ENCODE peak calls at places on chromosomes 12 and 14, in five cellular contexts. C, G, W, O and P are unnamed samples.

GRCh38 chr12:107580750-107581529 is 104.7 kb upstream of the PWP1 start:
- DNase-seq in W (no peak), O (no peak), G (no peak), C (no peak), P (no peak)

GRCh38 chr12:97968641-97969171 is 506.1 kb downstream of the RMST start:
- DNase-seq in C (no peak), G (no peak), W (no peak), O (no peak), P (no peak)

GRCh38 chr12:127677537-127678131 is 589.3 kb upstream of the TMEM132C start:
- DNase-seq in O (peak; percentile 68), W (peak; percentile 60), G (no peak), C (peak; percentile 57), P (no peak)

GRCh38 chr12:99282670-99283069 is 364.9 kb upstream of the GARIN6 start:
- DNase-seq in O (no peak), W (no peak), G (no peak), C (peak; percentile 11), P (no peak)

GRCh38 chr14:65849558-65849957 is 437.0 kb downstream of the FUT8 start:
- DNase-seq in O (no peak), W (no peak), G (no peak), C (no peak), P (no peak)

GRCh38 chr14:69854598-69854997 is 24.6 kb upstream of the SMOC1 start:
- DNase-seq in C (no peak), G (no peak), W (no peak), O (no peak), P (no peak)

GRCh38 chr12:123896786-123897185 is 75.8 kb downstream of the CCDC92 start:
- DNase-seq in C (no peak), W (no peak), G (no peak), O (no peak), P (no peak)

GRCh38 chr14:80930836-80931389 is 10.6 kb downstream of the CEP128 start:
- DNase-seq in C (peak; percentile 94), G (no peak), O (no peak), W (no peak), P (peak; percentile 36)

GRCh38 chr12:32151081-32151480 is 44.4 kb downstream of the BICD1 start:
- DNase-seq in G (no peak), C (no peak), O (no peak), W (no peak), P (no peak)

GRCh38 chr14:103960457-103960856 is 18.1 kb upstream of the RD3L start:
- DNase-seq in O (peak; percentile 25), C (no peak), G (no peak), W (no peak), P (no peak)

GRCh38 chr12:103640831-103641230 is 53.8 kb downstream of the STAB2 start:
- DNase-seq in C (no peak), O (no peak), W (no peak), G (no peak), P (no peak)

GRCh38 chr12:127245009-127245408 is 1022.0 kb upstream of the TMEM132C start:
- DNase-seq in O (no peak), G (no peak), C (no peak), W (no peak), P (no peak)

GRCh38 chr12:104044158-104044557 is 5.8 kb downstream of the GLT8D2 start:
- DNase-seq in G (no peak), W (no peak), C (no peak), O (no peak), P (no peak)

GRCh38 chr12:41466762-41467270 is 278.7 kb downstream of the PDZRN4 start:
- DNase-seq in C (no peak), O (no peak), W (no peak), G (no peak), P (no peak)

GRCh38 chr14:101189962-101190560 is 286.5 kb upstream of the RTL1 start:
- DNase-seq in W (peak; percentile 7), G (no peak), C (no peak), O (no peak), P (no peak)

GRCh38 chr12:93743999-93744689 is 67.0 kb downstream of the CRADD start:
- DNase-seq in O (no peak), W (no peak), G (no peak), C (no peak), P (no peak)

GRCh38 chr14:94906991-94907587 is 137.2 kb upstream of the GSC start:
- DNase-seq in G (no peak), W (no peak), C (no peak), O (no peak), P (no peak)

GRCh38 chr14:106417224-106418049 is 891.1 kb downstream of the TMEM121 start:
- DNase-seq in G (no peak), O (peak; percentile 11), C (peak; percentile 82), W (peak; percentile 56), P (peak; percentile 87)

GRCh38 chr14:32694795-32695449 is 243.8 kb upstream of the NPAS3 start:
- DNase-seq in G (no peak), O (no peak), C (no peak), W (no peak), P (no peak)

GRCh38 chr12:133234971-133235370 is 706 bp downstream of the ANHX start:
- DNase-seq in G (no peak), C (no peak), O (no peak), W (no peak), P (no peak)

GRCh38 chr12:97075583-97076268 is 168.7 kb downstream of the NEDD1 start:
- DNase-seq in C (no peak), G (no peak), W (no peak), O (no peak), P (no peak)

GRCh38 chr12:46722737-46723136 is 103.1 kb downstream of the SLC38A4 start:
- DNase-seq in W (no peak), C (no peak), G (no peak), O (no peak), P (no peak)

GRCh38 chr14:101819251-101819990 is 57.9 kb downstream of the PPP2R5C start:
- DNase-seq in C (no peak), G (no peak), O (no peak), W (no peak), P (peak; percentile 73)

GRCh38 chr12:109589240-109589590 is 15.6 kb downstream of the MVK start:
- DNase-seq in O (no peak), W (no peak), G (no peak), C (no peak), P (no peak)

GRCh38 chr12:125025836-125026235 is 32.4 kb downstream of the BRI3BP start:
- DNase-seq in G (no peak), C (no peak), W (no peak), O (no peak), P (no peak)

GRCh38 chr14:72061718-72062117 is 129.5 kb downstream of the RGS6 start:
- DNase-seq in O (no peak), W (no peak), G (no peak), C (no peak), P (no peak)

GRCh38 chr12:57654042-57654441 is 21.0 kb upstream of the B4GALNT1 start:
- DNase-seq in W (no peak), C (no peak), O (no peak), G (no peak), P (no peak)

GRCh38 chr14:58787601-58788000 is 149.8 kb downstream of the DACT1 start:
- DNase-seq in C (no peak), G (no peak), O (no peak), W (no peak), P (no peak)

DNA sequence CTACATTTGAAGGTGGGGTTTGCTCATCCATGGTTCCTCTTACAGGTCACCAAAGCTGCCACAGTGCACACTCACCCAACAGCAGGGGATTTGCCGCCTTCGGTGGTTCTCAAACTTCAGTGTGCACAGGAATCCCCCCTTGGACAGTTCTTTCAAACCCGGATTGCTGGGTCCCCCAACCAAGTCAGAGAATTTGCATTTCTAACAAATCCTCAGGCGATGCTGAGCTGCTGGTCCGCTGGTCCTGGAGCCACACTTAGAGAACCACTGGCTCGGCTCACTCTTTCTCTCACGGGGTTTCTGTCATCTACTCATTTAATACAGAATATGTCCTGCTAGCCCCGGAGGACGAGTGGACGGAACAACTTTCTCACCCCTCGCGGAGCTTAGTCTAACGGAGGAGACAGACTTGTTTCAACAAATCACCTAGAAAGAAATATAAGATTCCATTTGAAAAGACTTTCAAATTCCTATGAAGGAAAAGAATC is 24.1 kb upstream of the ZFP36L1 start:
- DNase-seq in C (no peak), O (no peak), G (no peak), W (no peak), P (no peak)
- H3K4me1 ChIP-seq in C (peaks cover 88% of the 10 kb centered on the region), O (peaks cover 41% of the 10 kb centered on the region), G (peaks cover 36% of the 10 kb centered on the region), W (peaks cover 57% of the 10 kb centered on the region), P (peaks cover 66% of the 10 kb centered on the region)

GRCh38 chr14:76168531-76168930 is 16.8 kb downstream of the GPATCH2L start:
- DNase-seq in W (no peak), G (no peak), C (no peak), O (no peak), P (no peak)
- H3K36me3 ChIP-seq in W (peaks cover 38% of the 10 kb centered on the region), G (no peaks in the 10 kb centered on the region), C (peaks cover 93% of the 10 kb centered on the region), O (peaks cover 17% of the 10 kb centered on the region), P (peaks cover 9% of the 10 kb centered on the region)

GRCh38 chr12:43728698-43729097 is 29.9 kb downstream of the PUS7L start:
- DNase-seq in C (no peak), O (no peak), G (no peak), W (no peak), P (no peak)

GRCh38 chr12:43733687-43734086 is 24.9 kb downstream of the PUS7L start:
- DNase-seq in W (no peak), O (no peak), C (no peak), G (no peak), P (no peak)

GRCh38 chr12:43728117-43728516 is 30.5 kb downstream of the PUS7L start:
- DNase-seq in G (no peak), C (no peak), W (no peak), O (no peak), P (no peak)

GRCh38 chr12:43730283-43730682 is 28.3 kb downstream of the PUS7L start:
- DNase-seq in O (no peak), C (no peak), G (no peak), W (no peak), P (no peak)
- TF ChIP-seq CTCF in O (no peak), C (no peak), G (no peak), W (no peak), P (no peak)

GRCh38 chr12:49702676-49703228 is 4.5 kb downstream of the FMNL3 start:
- DNase-seq in C (no peak), W (no peak), O (no peak), G (no peak), P (no peak)
- H3K4me1 ChIP-seq in C (peaks cover 85% of the 10 kb centered on the region), W (no peaks in the 10 kb centered on the region), O (peaks cover 14% of the 10 kb centered on the region), G (peaks cover 50% of the 10 kb centered on the region), P (peaks cover 53% of the 10 kb centered on the region)

GRCh38 chr12:56134897-56135296 is 6.8 kb downstream of the ESYT1 start:
- DNase-seq in C (no peak), W (no peak), G (no peak), O (no peak), P (no peak)
- H3K36me3 ChIP-seq in C (peaks cover 98% of the 10 kb centered on the region), W (peaks cover 88% of the 10 kb centered on the region), G (no peaks in the 10 kb centered on the region), O (peaks cover 35% of the 10 kb centered on the region), P (peaks cover 80% of the 10 kb centered on the region)

DNA sequence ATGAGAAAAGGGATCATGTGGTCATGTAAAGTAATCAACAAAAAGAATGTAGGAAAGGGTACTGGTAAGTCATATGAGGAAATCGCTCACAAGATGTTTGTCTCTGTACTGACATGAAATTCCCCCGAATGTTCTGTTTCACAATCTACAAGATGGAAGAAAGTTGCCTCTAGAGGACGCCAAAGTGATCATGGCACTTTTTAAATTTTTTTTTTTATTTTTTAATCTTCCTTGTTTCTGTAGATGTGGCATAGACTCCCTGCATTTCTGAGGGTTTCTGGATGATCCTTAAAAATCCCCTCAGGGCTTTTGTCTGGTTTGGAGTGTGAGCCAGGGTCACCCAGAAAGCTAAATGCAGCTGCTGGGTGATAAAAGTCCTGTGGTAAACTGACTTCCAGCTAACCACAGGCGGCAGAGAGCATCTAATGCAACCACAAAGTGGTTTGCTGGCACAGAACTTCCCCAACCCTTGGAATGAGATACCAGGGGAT is 393.6 kb downstream of the CCDC91 start:
- DNase-seq in G (no peak), O (no peak), C (no peak), W (no peak), P (no peak)
- TF ChIP-seq CTCF in G (no peak), O (no peak), C (peak; percentile 47), W (no peak), P (no peak)